ENCODE peak calls at places on chromosome 20, in four cellular contexts. A is HCT116, Y is astrocyte, D is HepG2. P is an unnamed sample.

GRCh38 chr20:35768731-35769664 is 2.8 kb upstream of the PHF20 start:
- DNase-seq in Y (peak; percentile 93), A (peak; percentile 77), D (peak; percentile 82), P (peak; percentile 96)

GRCh38 chr20:1171461-1172093 is 13.2 kb downstream of the TMEM74B start:
- DNase-seq in A (no peak), D (peak; percentile 42), Y (peak; percentile 12), P (no peak)

GRCh38 chr20:33399924-33400323 is 1.4 kb downstream of the CDK5RAP1 start:
- DNase-seq in A (no peak), Y (no peak), D (peak; percentile 68), P (no peak)

GRCh38 chr20:37976862-37977261 is 56.4 kb downstream of the TTI1 start:
- DNase-seq in A (no peak), D (no peak), Y (no peak), P (no peak)

GRCh38 chr20:36391456-36391855 is 85.3 kb downstream of the DLGAP4 start:
- DNase-seq in A (no peak), D (no peak), Y (no peak), P (no peak)

GRCh38 chr20:44231193-44231592 is 15.9 kb upstream of the GDAP1L1 start:
- DNase-seq in D (peak; percentile 46), A (no peak), Y (no peak), P (no peak)

GRCh38 chr20:59819496-59820203 is 113.8 kb downstream of the SYCP2 start:
- DNase-seq in D (no peak), Y (no peak), A (no peak), P (no peak)

GRCh38 chr20:19449051-19449450 is 236.6 kb downstream of the SLC24A3 start:
- DNase-seq in Y (no peak), D (no peak), A (no peak), P (no peak)

GRCh38 chr20:51331466-51331865 is 211.1 kb downstream of the NFATC2 start:
- DNase-seq in Y (peak; percentile 97), A (no peak), D (no peak), P (no peak)

GRCh38 chr20:38939686-38940085 is 13.5 kb downstream of the FAM83D start:
- DNase-seq in Y (no peak), A (no peak), D (no peak), P (no peak)

GRCh38 chr20:35992713-35993335 is 24.4 kb downstream of the CNBD2 start:
- DNase-seq in D (peak; percentile 81), A (peak; percentile 49), Y (peak; percentile 16), P (peak; percentile 44)

GRCh38 chr20:16083639-16084280 is 489.5 kb downstream of the KIF16B start:
- DNase-seq in A (no peak), Y (no peak), D (no peak), P (no peak)

GRCh38 chr20:39752235-39752876 is 790.2 kb downstream of the DHX35 start:
- DNase-seq in A (no peak), D (no peak), Y (no peak), P (no peak)

GRCh38 chr20:38870733-38871559 is 55.3 kb upstream of the FAM83D start:
- DNase-seq in D (no peak), A (peak; percentile 52), Y (no peak), P (peak; percentile 44)

GRCh38 chr20:64265201-64265600 is 9.7 kb downstream of the PCMTD2 start:
- DNase-seq in Y (no peak), A (no peak), D (no peak), P (no peak)

GRCh38 chr20:19828233-19828632 is 70.2 kb downstream of the RIN2 start:
- DNase-seq in D (peak; percentile 30), A (peak; percentile 33), Y (peak; percentile 58), P (peak; percentile 78)

DNA sequence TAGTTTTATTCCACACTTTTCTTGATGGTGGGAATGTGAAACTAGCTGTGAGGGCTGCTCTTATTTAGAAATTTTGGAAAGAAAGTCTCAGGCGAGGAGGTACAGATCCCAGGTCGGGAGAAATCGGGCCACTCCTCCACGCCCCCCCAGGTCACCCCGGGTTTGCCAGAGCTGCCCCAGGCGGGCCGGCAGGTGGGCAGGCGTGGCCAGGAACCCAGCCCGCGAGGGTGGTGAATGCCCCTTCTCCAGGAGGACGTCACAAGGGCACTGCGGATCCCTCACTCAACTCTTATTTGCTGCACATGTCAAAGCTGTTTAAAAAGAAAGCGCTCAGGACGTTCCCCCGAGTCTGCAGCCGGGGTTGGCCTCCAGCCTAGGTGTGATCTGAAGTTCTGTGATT is 60.5 kb upstream of the SLCO4A1 start:
- DNase-seq in Y (no peak), A (no peak), D (no peak), P (no peak)
- TF ChIP-seq EZH2 in Y (no peak), A (no peak), D (no peak), P (no peak)

GRCh38 chr20:54174452-54175175 is 828 bp upstream of the CYP24A1 start:
- DNase-seq in A (no peak), D (peak; percentile 56), Y (no peak), P (no peak)
- TF ChIP-seq EZH2 in A (no peak), D (no peak), Y (no peak), P (no peak)

DNA sequence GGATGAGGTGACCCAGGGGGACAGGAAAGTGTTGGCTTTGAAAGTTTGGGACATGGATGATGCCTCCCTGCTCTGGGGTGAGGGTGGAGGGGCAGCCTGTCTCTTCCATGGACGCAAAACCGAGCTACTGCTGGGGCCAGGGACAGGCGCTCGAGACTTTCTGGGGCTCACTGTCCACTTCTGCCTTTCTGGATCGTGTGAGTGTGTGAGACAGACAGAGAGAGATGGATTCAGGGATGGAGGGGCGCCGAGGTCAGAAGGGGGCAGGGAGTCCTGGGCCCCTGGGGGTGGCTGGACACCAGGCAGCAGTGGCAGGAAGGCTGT is 78.0 kb upstream of the GATA5 start:
- DNase-seq in A (no peak), Y (no peak), D (no peak), P (no peak)
- TF ChIP-seq EZH2 in A (no peak), Y (no peak), D (no peak), P (no peak)

GRCh38 chr20:47093567-47093966 is 198.9 kb downstream of the EYA2 start:
- DNase-seq in A (no peak), Y (no peak), D (no peak), P (no peak)

GRCh38 chr20:47086316-47086715 is 191.7 kb downstream of the EYA2 start:
- DNase-seq in A (no peak), Y (no peak), D (no peak), P (no peak)

GRCh38 chr20:47088339-47088738 is 193.7 kb downstream of the EYA2 start:
- DNase-seq in D (no peak), A (no peak), Y (no peak), P (no peak)

GRCh38 chr20:47090835-47091234 is 196.2 kb downstream of the EYA2 start:
- DNase-seq in Y (no peak), D (no peak), A (no peak), P (no peak)

DNA sequence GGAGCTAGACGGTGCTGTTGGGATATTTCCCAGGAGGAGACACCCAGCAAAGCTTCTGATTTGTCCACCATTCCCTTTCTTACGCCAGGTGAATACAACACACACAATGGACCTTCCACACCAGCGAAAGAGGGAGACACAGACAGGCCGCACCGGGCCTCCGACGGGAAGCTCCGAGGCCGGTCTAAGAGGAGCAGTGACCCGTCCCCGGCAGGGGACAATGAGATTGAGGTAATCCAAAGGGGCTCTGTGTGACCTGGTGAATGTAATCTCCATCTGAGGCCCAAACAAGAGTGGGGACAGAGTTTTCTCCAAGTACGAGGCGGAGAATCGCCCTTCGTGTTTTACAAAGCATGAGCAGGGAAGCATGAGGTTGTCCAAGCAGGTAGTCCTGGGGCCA is 194.5 kb downstream of the EYA2 start:
- DNase-seq in D (no peak), Y (no peak), A (no peak), P (no peak)
- TF ChIP-seq EZH2 in D (no peak), Y (no peak), A (no peak), P (no peak)

DNA sequence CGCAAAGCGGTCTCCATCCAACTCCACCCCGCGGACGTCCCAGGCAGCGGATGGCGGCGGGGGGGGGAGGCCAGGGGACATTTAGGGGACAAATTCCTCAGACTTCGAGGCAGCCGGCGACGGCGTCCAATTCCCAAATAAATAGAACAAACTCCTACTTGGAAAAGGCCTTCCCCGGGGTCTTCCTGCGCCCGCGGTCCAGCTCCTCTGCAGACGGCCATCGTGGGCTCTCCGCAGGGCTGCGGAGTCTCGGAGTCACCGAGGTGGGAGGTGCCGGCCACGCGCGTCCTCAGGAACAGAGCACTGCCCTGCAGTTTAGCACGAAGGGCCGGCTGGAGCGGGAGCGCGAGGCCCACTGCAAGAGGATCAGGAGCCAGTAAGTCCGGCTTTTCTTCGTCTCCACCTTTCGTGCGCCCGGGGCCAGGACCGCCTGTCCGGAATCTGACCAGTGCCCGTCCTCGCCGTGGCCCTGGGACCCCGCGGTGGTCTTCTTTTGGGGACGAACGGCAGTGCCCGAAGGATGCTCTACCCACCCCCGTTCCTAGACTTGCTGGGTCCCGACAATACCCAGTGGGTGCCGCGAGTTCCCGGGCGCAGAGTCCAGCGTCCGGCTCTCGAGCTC is 1.4 kb downstream of the BHLHE23 start:
- DNase-seq in D (no peak), A (no peak), Y (no peak), P (no peak)
- TF ChIP-seq EZH2 in D (no peak), A (no peak), Y (peak; percentile 56), P (peak; percentile 7)

DNA sequence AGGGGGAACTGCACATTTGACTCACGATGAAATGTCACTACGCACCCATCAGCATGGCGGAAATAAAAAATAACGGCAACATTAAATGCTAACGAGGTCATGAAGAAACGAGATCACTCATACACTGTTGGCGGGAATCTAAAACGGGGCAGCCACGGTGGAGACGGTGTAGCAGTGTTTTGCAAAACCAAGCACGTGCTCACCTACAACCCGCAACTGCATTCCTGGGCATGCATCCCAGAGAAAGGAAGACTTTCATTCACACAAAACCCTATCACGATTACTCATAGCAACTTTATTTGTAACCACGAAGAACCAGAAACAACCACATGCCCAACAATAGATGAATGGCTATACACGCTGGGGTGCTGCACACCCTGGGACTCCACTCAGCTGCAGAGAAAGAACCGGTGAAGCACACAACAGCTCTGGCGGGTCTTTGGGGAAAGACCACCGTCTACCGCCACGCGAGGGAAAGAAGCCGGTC is 77.0 kb downstream of the YTHDF1 start:
- DNase-seq in A (no peak), D (no peak), Y (peak; percentile 69), P (peak; percentile 59)
- TF ChIP-seq EZH2 in A (no peak), D (no peak), Y (no peak), P (no peak)

DNA sequence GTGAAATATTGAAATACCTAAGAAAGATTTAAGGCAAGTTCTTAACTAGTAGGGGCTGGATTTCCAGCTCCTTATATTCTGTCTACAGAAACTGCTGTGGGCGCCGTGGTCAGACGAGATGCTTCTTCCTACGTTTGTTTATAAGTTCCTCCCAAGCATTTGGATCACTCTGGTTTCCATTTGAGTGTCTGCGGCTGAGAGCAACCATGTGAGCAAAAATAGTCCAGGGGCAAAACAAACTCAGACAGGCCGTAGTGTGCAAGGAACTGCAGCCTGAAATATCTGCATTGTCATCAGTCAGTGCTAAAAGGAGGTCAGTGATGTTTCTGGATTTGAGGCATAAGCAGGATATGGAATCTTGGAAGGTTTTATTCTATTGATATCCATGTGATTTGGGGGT is 485.9 kb upstream of the JAG1 start:
- DNase-seq in A (no peak), D (no peak), Y (peak; percentile 84), P (peak; percentile 68)
- TF ChIP-seq EZH2 in A (no peak), D (no peak), Y (no peak), P (no peak)

GRCh38 chr20:45405566-45406259 is 2.4 kb upstream of the DBNDD2 start:
- DNase-seq in Y (peak; percentile 3), D (no peak), A (no peak), P (no peak)
- TF ChIP-seq EZH2 in Y (no peak), D (no peak), A (no peak), P (no peak)